ENCODE peak calls at places on chromosomes 6 and 20, in nine cellular contexts. One of them, this sample, is unnamed.

GRCh38 chr20:37697314-37697713 is 3.5 kb downstream of the CTNNBL1 start:
- DNase-seq in esophagus muscularis mucosa: no peak
- DNase-seq in cardiac muscle cell: no peak
- DNase-seq in Peyer's patch: no peak
- DNase-seq in RWPE1: no peak
- DNase-seq in astrocyte: no peak
- DNase-seq in GM23338: no peak
- DNase-seq in breast epithelium: no peak
- DNase-seq in body of pancreas: no peak
- DNase-seq in this sample: no peak

GRCh38 chr6:45075246-45075645 is 252.9 kb upstream of the RUNX2 start:
- DNase-seq in esophagus muscularis mucosa: no peak
- DNase-seq in cardiac muscle cell: no peak
- DNase-seq in Peyer's patch: no peak
- DNase-seq in breast epithelium: no peak
- DNase-seq in GM23338: no peak
- DNase-seq in astrocyte: peak; percentile 99
- DNase-seq in RWPE1: peak; percentile 53
- DNase-seq in body of pancreas: no peak
- DNase-seq in this sample: peak; percentile 67

GRCh38 chr20:58598271-58599015 is 52.6 kb upstream of the STX16 start:
- DNase-seq in astrocyte: peak; percentile 16
- DNase-seq in GM23338: no peak
- DNase-seq in breast epithelium: no peak
- DNase-seq in Peyer's patch: no peak
- DNase-seq in esophagus muscularis mucosa: no peak
- DNase-seq in RWPE1: no peak
- DNase-seq in cardiac muscle cell: no peak
- DNase-seq in body of pancreas: peak; percentile 21
- DNase-seq in this sample: peak; percentile 36

GRCh38 chr6:157610451-157610999 is 212.5 kb upstream of the SNX9 start:
- DNase-seq in RWPE1: no peak
- DNase-seq in astrocyte: no peak
- DNase-seq in body of pancreas: no peak
- DNase-seq in esophagus muscularis mucosa: no peak
- DNase-seq in GM23338: no peak
- DNase-seq in breast epithelium: no peak
- DNase-seq in Peyer's patch: no peak
- DNase-seq in cardiac muscle cell: no peak
- DNase-seq in this sample: no peak

GRCh38 chr6:16223362-16223761 is 15.0 kb upstream of the GMPR start:
- DNase-seq in body of pancreas: no peak
- DNase-seq in esophagus muscularis mucosa: no peak
- DNase-seq in cardiac muscle cell: no peak
- DNase-seq in Peyer's patch: no peak
- DNase-seq in breast epithelium: no peak
- DNase-seq in GM23338: no peak
- DNase-seq in astrocyte: no peak
- DNase-seq in RWPE1: no peak
- DNase-seq in this sample: no peak

GRCh38 chr6:4253604-4254211 is 118.3 kb upstream of the ECI2 start:
- DNase-seq in cardiac muscle cell: no peak
- DNase-seq in breast epithelium: no peak
- DNase-seq in esophagus muscularis mucosa: peak; percentile 47
- DNase-seq in astrocyte: peak; percentile 54
- DNase-seq in GM23338: no peak
- DNase-seq in Peyer's patch: no peak
- DNase-seq in RWPE1: peak; percentile 65
- DNase-seq in body of pancreas: peak; percentile 51
- DNase-seq in this sample: peak; percentile 63

GRCh38 chr6:24394777-24395437 is 7.8 kb upstream of the MRS2 start:
- DNase-seq in Peyer's patch: no peak
- DNase-seq in cardiac muscle cell: no peak
- DNase-seq in astrocyte: peak; percentile 83
- DNase-seq in GM23338: no peak
- DNase-seq in body of pancreas: no peak
- DNase-seq in breast epithelium: no peak
- DNase-seq in esophagus muscularis mucosa: no peak
- DNase-seq in RWPE1: peak; percentile 53
- DNase-seq in this sample: peak; percentile 41

GRCh38 chr6:122372647-122373046 is 26.8 kb upstream of the HSF2 start:
- DNase-seq in esophagus muscularis mucosa: no peak
- DNase-seq in GM23338: peak; percentile 22
- DNase-seq in breast epithelium: no peak
- DNase-seq in cardiac muscle cell: no peak
- DNase-seq in Peyer's patch: no peak
- DNase-seq in astrocyte: no peak
- DNase-seq in body of pancreas: no peak
- DNase-seq in RWPE1: no peak
- DNase-seq in this sample: no peak

GRCh38 chr20:49690899-49691620 is 22.6 kb downstream of the B4GALT5 start:
- DNase-seq in astrocyte: peak; percentile 68
- DNase-seq in esophagus muscularis mucosa: no peak
- DNase-seq in RWPE1: peak; percentile 64
- DNase-seq in Peyer's patch: peak; percentile 58
- DNase-seq in body of pancreas: peak; percentile 89
- DNase-seq in breast epithelium: no peak
- DNase-seq in cardiac muscle cell: no peak
- DNase-seq in GM23338: no peak
- DNase-seq in this sample: no peak

GRCh38 chr20:433300-433975 is 25.3 kb downstream of the RBCK1 start:
- DNase-seq in GM23338: no peak
- DNase-seq in esophagus muscularis mucosa: no peak
- DNase-seq in RWPE1: no peak
- DNase-seq in breast epithelium: no peak
- DNase-seq in Peyer's patch: no peak
- DNase-seq in astrocyte: no peak
- DNase-seq in body of pancreas: no peak
- DNase-seq in cardiac muscle cell: no peak
- DNase-seq in this sample: no peak

GRCh38 chr20:50930139-50931047 is 844 bp downstream of the ADNP start:
- DNase-seq in cardiac muscle cell: peak; percentile 49
- DNase-seq in body of pancreas: peak; percentile 21
- DNase-seq in RWPE1: peak; percentile 60
- DNase-seq in GM23338: no peak
- DNase-seq in esophagus muscularis mucosa: no peak
- DNase-seq in astrocyte: no peak
- DNase-seq in Peyer's patch: peak; percentile 63
- DNase-seq in breast epithelium: no peak
- DNase-seq in this sample: no peak

GRCh38 chr6:117481278-117481925 is 1.1 kb upstream of the DCBLD1 start:
- DNase-seq in astrocyte: no peak
- DNase-seq in GM23338: peak; percentile 41
- DNase-seq in cardiac muscle cell: peak; percentile 6
- DNase-seq in body of pancreas: no peak
- DNase-seq in breast epithelium: no peak
- DNase-seq in esophagus muscularis mucosa: no peak
- DNase-seq in RWPE1: no peak
- DNase-seq in Peyer's patch: peak; percentile 59
- DNase-seq in this sample: no peak

DNA sequence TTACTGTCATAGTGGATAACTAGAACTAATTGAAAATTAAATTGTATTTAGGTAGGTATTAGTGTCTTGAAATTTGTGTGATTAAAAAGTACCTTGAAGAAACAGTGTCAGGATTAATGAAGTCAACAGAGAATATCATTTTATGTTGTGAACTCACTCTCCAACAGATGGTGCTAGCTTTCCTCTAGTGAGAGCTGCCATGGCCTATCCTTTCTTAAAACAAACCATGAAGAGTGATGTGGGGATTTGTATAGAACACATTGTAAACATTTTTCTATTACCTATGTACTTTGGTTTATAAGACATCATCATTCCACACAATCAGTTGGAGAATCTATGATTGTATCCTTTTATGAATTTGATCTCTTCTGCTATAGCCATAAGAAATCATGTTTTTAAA is 4.8 kb upstream of the SRSF12 start:
- DNase-seq in body of pancreas: no peak
- DNase-seq in Peyer's patch: no peak
- DNase-seq in breast epithelium: no peak
- DNase-seq in cardiac muscle cell: peak; percentile 53
- DNase-seq in esophagus muscularis mucosa: no peak
- DNase-seq in astrocyte: no peak
- DNase-seq in GM23338: peak; percentile 56
- DNase-seq in RWPE1: peak; percentile 36
- DNase-seq in this sample: no peak
- TF ChIP-seq CTCF in body of pancreas: peak; percentile 26
- TF ChIP-seq CTCF in Peyer's patch: peak; percentile 42
- TF ChIP-seq CTCF in breast epithelium: no peak
- TF ChIP-seq CTCF in cardiac muscle cell: peak; percentile 59
- TF ChIP-seq CTCF in esophagus muscularis mucosa: peak; percentile 53
- TF ChIP-seq CTCF in astrocyte: peak; percentile 45
- TF ChIP-seq CTCF in GM23338: peak; percentile 78
- TF ChIP-seq CTCF in RWPE1: peak; percentile 67
- TF ChIP-seq CTCF in this sample: peak; percentile 70

DNA sequence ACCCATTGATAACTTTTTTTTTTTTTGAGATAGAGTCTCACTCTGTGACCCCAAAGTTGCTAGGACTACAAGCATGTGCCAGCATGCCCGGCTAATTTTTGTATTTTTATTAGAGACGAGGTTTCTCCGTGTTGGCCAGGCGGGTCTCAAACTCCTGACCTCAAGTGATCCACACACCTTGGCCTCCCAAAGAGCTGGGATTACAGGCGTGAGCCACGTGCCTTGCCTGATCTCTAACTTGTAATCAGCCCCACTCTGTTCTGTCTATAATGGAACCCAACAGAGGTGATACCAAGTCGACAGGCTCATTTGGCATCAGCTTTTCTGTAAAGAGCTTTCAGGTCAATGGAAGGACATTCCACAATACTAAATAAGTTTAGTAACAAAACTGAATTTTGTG is 99.4 kb downstream of the HFE start:
- DNase-seq in astrocyte: no peak
- DNase-seq in body of pancreas: no peak
- DNase-seq in Peyer's patch: no peak
- DNase-seq in breast epithelium: no peak
- DNase-seq in RWPE1: no peak
- DNase-seq in cardiac muscle cell: no peak
- DNase-seq in GM23338: no peak
- DNase-seq in esophagus muscularis mucosa: no peak
- DNase-seq in this sample: no peak
- H3K27ac ChIP-seq in astrocyte: no peak overlapping the region
- H3K27ac ChIP-seq in body of pancreas: no peak overlapping the region
- H3K27ac ChIP-seq in Peyer's patch: no peak overlapping the region
- H3K27ac ChIP-seq in breast epithelium: no peak overlapping the region
- H3K27ac ChIP-seq in RWPE1: no peak overlapping the region
- H3K27ac ChIP-seq in cardiac muscle cell: no peak overlapping the region
- H3K27ac ChIP-seq in GM23338: peak overlapping the region; percentile 99
- H3K27ac ChIP-seq in esophagus muscularis mucosa: no peak overlapping the region
- H3K27ac ChIP-seq in this sample: no peak overlapping the region

GRCh38 chr6:39026175-39026574 is 22.4 kb upstream of the GLP1R start:
- DNase-seq in cardiac muscle cell: no peak
- DNase-seq in body of pancreas: no peak
- DNase-seq in astrocyte: no peak
- DNase-seq in Peyer's patch: no peak
- DNase-seq in GM23338: no peak
- DNase-seq in esophagus muscularis mucosa: no peak
- DNase-seq in breast epithelium: no peak
- DNase-seq in RWPE1: no peak
- DNase-seq in this sample: no peak

GRCh38 chr6:39029156-39030011 is 19.2 kb upstream of the GLP1R start:
- DNase-seq in GM23338: peak; percentile 80
- DNase-seq in cardiac muscle cell: peak; percentile 55
- DNase-seq in body of pancreas: peak; percentile 57
- DNase-seq in esophagus muscularis mucosa: no peak
- DNase-seq in astrocyte: no peak
- DNase-seq in breast epithelium: no peak
- DNase-seq in RWPE1: peak; percentile 47
- DNase-seq in Peyer's patch: peak; percentile 60
- DNase-seq in this sample: no peak
- TF ChIP-seq CTCF in GM23338: peak; percentile 89
- TF ChIP-seq CTCF in cardiac muscle cell: peak; percentile 71
- TF ChIP-seq CTCF in body of pancreas: peak; percentile 75
- TF ChIP-seq CTCF in esophagus muscularis mucosa: no peak
- TF ChIP-seq CTCF in astrocyte: peak; percentile 26
- TF ChIP-seq CTCF in breast epithelium: no peak
- TF ChIP-seq CTCF in RWPE1: peak; percentile 68
- TF ChIP-seq CTCF in Peyer's patch: peak; percentile 48
- TF ChIP-seq CTCF in this sample: peak; percentile 70

GRCh38 chr6:35727935-35728662 is 8.7 kb upstream of the ARMC12 start:
- DNase-seq in body of pancreas: peak; percentile 97
- DNase-seq in astrocyte: peak; percentile 92
- DNase-seq in breast epithelium: peak; percentile 95
- DNase-seq in RWPE1: peak; percentile 89
- DNase-seq in cardiac muscle cell: peak; percentile 87
- DNase-seq in Peyer's patch: peak; percentile 97
- DNase-seq in GM23338: peak; percentile 66
- DNase-seq in esophagus muscularis mucosa: peak; percentile 98
- DNase-seq in this sample: peak; percentile 85

GRCh38 chr6:35725721-35726438 is 11.0 kb upstream of the ARMC12 start:
- DNase-seq in GM23338: no peak
- DNase-seq in Peyer's patch: peak; percentile 90
- DNase-seq in body of pancreas: peak; percentile 88
- DNase-seq in astrocyte: no peak
- DNase-seq in esophagus muscularis mucosa: peak; percentile 96
- DNase-seq in cardiac muscle cell: no peak
- DNase-seq in RWPE1: peak; percentile 46
- DNase-seq in breast epithelium: peak; percentile 78
- DNase-seq in this sample: no peak

GRCh38 chr6:35728663-35729348 is 8.0 kb upstream of the ARMC12 start:
- DNase-seq in Peyer's patch: peak; percentile 78
- DNase-seq in GM23338: peak; percentile 42
- DNase-seq in body of pancreas: peak; percentile 61
- DNase-seq in astrocyte: no peak
- DNase-seq in RWPE1: no peak
- DNase-seq in breast epithelium: peak; percentile 94
- DNase-seq in cardiac muscle cell: no peak
- DNase-seq in esophagus muscularis mucosa: no peak
- DNase-seq in this sample: no peak

GRCh38 chr6:35729349-35729678 is 7.5 kb upstream of the ARMC12 start:
- DNase-seq in esophagus muscularis mucosa: no peak
- DNase-seq in GM23338: no peak
- DNase-seq in body of pancreas: no peak
- DNase-seq in RWPE1: no peak
- DNase-seq in breast epithelium: no peak
- DNase-seq in cardiac muscle cell: no peak
- DNase-seq in Peyer's patch: no peak
- DNase-seq in astrocyte: no peak
- DNase-seq in this sample: no peak

DNA sequence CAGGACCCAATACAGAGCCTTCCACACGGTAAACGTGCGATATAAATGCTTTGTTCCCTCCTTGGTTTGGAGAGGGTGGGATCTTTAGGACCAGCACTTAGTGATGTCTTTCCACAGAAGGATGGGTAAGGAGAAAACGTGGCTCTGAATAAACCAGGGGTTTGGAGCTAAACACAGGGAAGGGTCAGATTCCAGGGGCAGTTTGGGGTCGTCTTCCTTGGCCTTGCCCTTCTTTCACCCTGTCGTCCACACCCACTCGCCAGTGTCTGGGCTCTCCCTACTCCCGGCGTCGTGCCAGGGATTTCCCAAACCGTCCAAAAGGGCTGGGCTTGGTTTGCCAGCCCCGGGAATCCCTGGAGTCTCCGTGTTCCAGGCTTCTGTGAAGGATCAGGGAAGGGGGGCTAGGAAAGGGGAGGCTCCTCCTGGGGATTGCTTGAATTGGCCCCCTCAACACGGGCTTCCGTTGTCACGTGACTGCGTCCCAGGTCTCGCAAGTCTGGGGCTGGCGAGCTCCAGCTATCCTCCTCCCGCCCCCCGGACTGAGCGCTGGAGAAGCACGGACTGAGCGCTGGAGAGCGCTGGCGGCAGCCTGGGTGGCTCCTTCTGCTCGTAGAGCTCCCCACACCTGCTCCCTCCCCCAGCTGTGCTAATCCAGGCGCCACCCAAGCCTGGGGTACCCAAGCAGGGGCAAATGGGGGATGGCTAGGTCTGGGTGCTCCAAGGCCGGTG is 9.5 kb upstream of the ARMC12 start:
- DNase-seq in breast epithelium: peak; percentile 93
- DNase-seq in body of pancreas: peak; percentile 83
- DNase-seq in cardiac muscle cell: peak; percentile 81
- DNase-seq in astrocyte: peak; percentile 59
- DNase-seq in RWPE1: peak; percentile 60
- DNase-seq in esophagus muscularis mucosa: peak; percentile 97
- DNase-seq in GM23338: peak; percentile 88
- DNase-seq in Peyer's patch: peak; percentile 85
- DNase-seq in this sample: no peak
- H3K27ac ChIP-seq in breast epithelium: peak overlapping the region; percentile 99
- H3K27ac ChIP-seq in body of pancreas: peak overlapping the region; percentile 99
- H3K27ac ChIP-seq in cardiac muscle cell: peak overlapping the region; percentile 89
- H3K27ac ChIP-seq in astrocyte: peak overlapping the region; percentile 43
- H3K27ac ChIP-seq in RWPE1: peak overlapping the region; percentile 100
- H3K27ac ChIP-seq in esophagus muscularis mucosa: peak overlapping the region; percentile 99
- H3K27ac ChIP-seq in GM23338: peak overlapping the region; percentile 26
- H3K27ac ChIP-seq in Peyer's patch: peak overlapping the region; percentile 100
- H3K27ac ChIP-seq in this sample: peak overlapping the region; percentile 75